ENCODE peak calls at places on chromosomes 12 and 14, in nine cellular contexts. E is upper lobe of right lung; R is esophagus squamous epithelium; O is choroid plexus epithelial cell; Z is effector memory CD4-positive, alpha-beta T cell; T is H54; J is fibroblast of the conjunctiva; X is left cardiac atrium; V is NCI-H748 treated with DMSO at 0.1 percent for 48 hours. I is an unnamed sample.
A peak's percentile ranks its signal among the peaks of the same experiment; 100 is the strongest.

GRCh38 chr14:94089479-94089878 is 8.4 kb downstream of the IFI27L1 start:
- DNase-seq in Z (no peak), E (no peak), R (no peak), T (no peak), X (no peak), V (no peak), O (no peak), J (no peak), I (no peak)

GRCh38 chr14:80211143-80212024 is at the start of gene DIO2:
- DNase-seq in Z (no peak), V (no peak), E (peak; percentile 62), O (peak; percentile 23), X (peak; percentile 49), J (no peak), T (no peak), R (no peak), I (no peak)

GRCh38 chr12:118689793-118690192 is 291.5 kb upstream of the SRRM4 start:
- DNase-seq in Z (no peak), O (no peak), X (no peak), T (no peak), V (no peak), J (no peak), R (no peak), E (no peak), I (no peak)

GRCh38 chr14:52080817-52081755 is 12.2 kb upstream of the NID2 start:
- DNase-seq in X (no peak), Z (no peak), R (no peak), T (peak; percentile 31), O (peak; percentile 92), J (no peak), V (peak; percentile 81), E (no peak), I (no peak)

GRCh38 chr12:51549637-51550036 is 41.4 kb upstream of the SCN8A start:
- DNase-seq in T (no peak), R (no peak), J (peak; percentile 40), Z (no peak), X (no peak), O (peak; percentile 5), E (no peak), V (peak; percentile 82), I (no peak)

GRCh38 chr14:72708708-72709475 is 185.0 kb downstream of the DPF3 start:
- DNase-seq in Z (no peak), O (no peak), V (no peak), E (no peak), J (no peak), R (no peak), T (no peak), X (no peak), I (no peak)

GRCh38 chr12:70831538-70831937 is 89.0 kb downstream of the PTPRR start:
- DNase-seq in Z (no peak), T (no peak), O (peak; percentile 24), V (no peak), J (no peak), X (no peak), R (no peak), E (no peak), I (no peak)

GRCh38 chr12:65308001-65308400 is 29.5 kb downstream of the MSRB3 start:
- DNase-seq in O (peak; percentile 46), T (no peak), J (no peak), V (no peak), Z (no peak), E (no peak), R (no peak), X (no peak), I (no peak)

GRCh38 chr14:104885031-104885972 is 20.2 kb downstream of the CEP170B start:
- DNase-seq in E (no peak), O (no peak), J (no peak), R (no peak), T (no peak), X (peak; percentile 18), Z (no peak), V (no peak), I (peak; percentile 44)

GRCh38 chr14:70791971-70792370 is 17.3 kb downstream of the MAP3K9 start:
- DNase-seq in V (no peak), E (no peak), Z (no peak), R (no peak), X (no peak), T (no peak), O (no peak), J (no peak), I (no peak)

GRCh38 chr14:20671597-20672283 is 12.6 kb upstream of the RNASE4 start:
- DNase-seq in V (no peak), J (no peak), T (no peak), R (no peak), X (no peak), O (no peak), Z (no peak), E (no peak), I (no peak)

GRCh38 chr14:99690636-99691035 is 6.5 kb downstream of the CYP46A1 start:
- DNase-seq in E (no peak), R (no peak), O (no peak), X (no peak), Z (no peak), J (no peak), V (no peak), T (no peak), I (no peak)

GRCh38 chr12:43758247-43758727 is 303 bp downstream of the PUS7L start:
- DNase-seq in O (peak; percentile 50), Z (no peak), V (no peak), R (no peak), E (peak; percentile 66), J (no peak), T (peak; percentile 22), X (no peak), I (no peak)

GRCh38 chr12:51390457-51391046 is 654 bp downstream of the GALNT6 start:
- DNase-seq in R (no peak), Z (no peak), E (no peak), T (no peak), J (no peak), X (no peak), O (no peak), V (no peak), I (no peak)

GRCh38 chr12:55745361-55746146 is 2.6 kb downstream of the GDF11 start:
- DNase-seq in T (no peak), R (no peak), E (no peak), V (no peak), X (no peak), O (peak; percentile 38), J (no peak), Z (no peak), I (no peak)